ENCODE peak calls at places on chromosomes 11 and 22, in eight cellular contexts. O is A549, N is Calu3, W is heart right ventricle, T is H1, J is RWPE1, Q is nephron progenitor cell, E is colonic mucosa. K is an unnamed sample.

GRCh38 chr11:59144096-59144495 is 1.4 kb downstream of the FAM111A start:
- DNase-seq in O (no peak), N (no peak), W (no peak), T (no peak), J (no peak), Q (no peak), E (no peak), K (no peak)

GRCh38 chr11:45798793-45799441 is 6.0 kb upstream of the SLC35C1 start:
- DNase-seq in O (no peak), N (no peak), W (no peak), T (peak; percentile 39), J (no peak), Q (no peak), E (no peak), K (no peak)

GRCh38 chr11:60672255-60672654 is 27.2 kb upstream of the MS4A8 start:
- DNase-seq in O (no peak), N (no peak), W (no peak), T (no peak), J (no peak), Q (no peak), E (no peak), K (no peak)

GRCh38 chr11:360326-361280 is 8.7 kb upstream of the B4GALNT4 start:
- DNase-seq in O (no peak), N (no peak), W (no peak), T (no peak), J (no peak), Q (no peak), E (no peak), K (no peak)

GRCh38 chr11:14809466-14809865 is 82.6 kb downstream of the CYP2R1 start:
- DNase-seq in O (no peak), N (no peak), W (no peak), T (no peak), J (no peak), Q (no peak), E (no peak), K (no peak)

GRCh38 chr11:132409591-132410375 is 1039.4 kb downstream of the NTM start:
- DNase-seq in O (no peak), N (no peak), W (no peak), T (no peak), J (no peak), Q (no peak), E (no peak), K (no peak)

GRCh38 chr11:11520231-11521015 is 101.4 kb downstream of the GALNT18 start:
- DNase-seq in O (no peak), N (no peak), W (no peak), T (no peak), J (peak; percentile 26), Q (no peak), E (no peak), K (no peak)

GRCh38 chr11:11135820-11136476 is 217.1 kb downstream of the CSNK2A3 start:
- DNase-seq in O (no peak), N (no peak), W (no peak), T (no peak), J (peak; percentile 5), Q (no peak), E (no peak), K (no peak)

GRCh38 chr22:29209624-29209929 is 3.9 kb downstream of the EMID1 start:
- DNase-seq in O (no peak), N (no peak), W (no peak), T (no peak), J (no peak), Q (no peak), E (no peak), K (no peak)

GRCh38 chr11:87666730-87667129 is 508.5 kb downstream of the RAB38 start:
- DNase-seq in O (no peak), N (no peak), W (no peak), T (no peak), J (no peak), Q (no peak), E (no peak), K (no peak)

GRCh38 chr11:69201764-69202370 is 46.1 kb downstream of the SMIM38 start:
- DNase-seq in O (no peak), N (no peak), W (no peak), T (no peak), J (no peak), Q (no peak), E (no peak), K (no peak)

GRCh38 chr11:8636127-8636526 is 42.1 kb upstream of the STK33 start:
- DNase-seq in O (no peak), N (no peak), W (no peak), T (no peak), J (no peak), Q (no peak), E (no peak), K (no peak)
- TF ChIP-seq CTCF in O (no peak), N (no peak), W (no peak), T (no peak), J (no peak), Q (no peak), E (no peak), K (no peak)

GRCh38 chr11:134724779-134725140 is 312.7 kb upstream of the B3GAT1 start:
- DNase-seq in O (no peak), N (no peak), W (no peak), T (no peak), J (no peak), Q (no peak), E (no peak), K (no peak)

GRCh38 chr11:134727636-134728035 is 315.6 kb upstream of the B3GAT1 start:
- DNase-seq in O (no peak), N (no peak), W (no peak), T (no peak), J (no peak), Q (no peak), E (no peak), K (no peak)

GRCh38 chr11:134727204-134727603 is 315.2 kb upstream of the B3GAT1 start:
- DNase-seq in O (no peak), N (no peak), W (no peak), T (no peak), J (no peak), Q (no peak), E (no peak), K (no peak)

GRCh38 chr11:134725211-134725610 is 313.2 kb upstream of the B3GAT1 start:
- DNase-seq in O (no peak), N (no peak), W (no peak), T (no peak), J (no peak), Q (no peak), E (no peak), K (no peak)

GRCh38 chr11:134725939-134726639 is 314.0 kb upstream of the B3GAT1 start:
- DNase-seq in O (peak; percentile 19), N (no peak), W (no peak), T (no peak), J (peak; percentile 49), Q (peak; percentile 33), E (peak; percentile 42), K (no peak)
- TF ChIP-seq CTCF in O (no peak), N (no peak), W (no peak), T (peak; percentile 50), J (no peak), Q (peak; percentile 38), E (no peak), K (no peak)

DNA sequence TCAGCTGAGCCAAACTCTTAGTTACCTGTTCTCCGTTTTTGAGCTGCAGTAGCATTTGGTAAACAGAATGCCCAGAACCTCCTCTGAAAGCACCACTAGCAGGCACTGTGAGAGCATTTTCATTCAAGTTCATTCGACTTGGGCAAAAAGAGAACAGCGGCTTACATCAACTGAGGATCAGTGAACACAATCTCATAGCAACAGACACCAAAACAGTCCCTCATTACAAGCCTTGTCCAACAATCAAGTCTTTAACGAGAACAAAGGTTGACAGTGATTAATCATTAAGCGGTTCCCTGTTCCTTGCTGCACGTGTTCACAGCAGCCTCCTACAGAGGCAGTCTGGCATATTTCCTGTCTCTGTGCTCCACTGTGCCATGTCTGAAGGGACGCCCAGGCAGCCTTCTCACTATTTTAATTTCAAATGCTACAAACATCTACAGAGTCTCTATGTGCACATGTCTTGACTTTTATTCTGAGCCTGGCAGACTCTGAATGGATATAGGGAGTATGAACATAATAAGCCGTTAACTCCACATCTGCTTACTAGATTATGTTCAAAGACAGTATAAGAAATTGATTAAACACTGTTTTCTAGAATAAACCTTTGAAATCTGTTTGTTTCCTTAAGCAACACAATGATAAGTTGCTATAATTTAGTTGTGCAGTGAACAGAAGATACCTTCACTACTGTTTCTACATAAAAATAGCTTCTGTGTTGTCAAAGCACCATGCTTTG is 88.3 kb upstream of the MTMR2 start:
- DNase-seq in O (peak; percentile 87), N (peak; percentile 60), W (peak; percentile 43), T (no peak), J (peak; percentile 8), Q (peak; percentile 24), E (peak; percentile 65), K (peak; percentile 61)
- TF ChIP-seq CTCF in O (peak; percentile 67), N (no peak), W (peak; percentile 33), T (peak; percentile 31), J (no peak), Q (peak; percentile 16), E (peak; percentile 24), K (peak; percentile 65)

GRCh38 chr11:93727985-93728791 is 13.1 kb downstream of the TAF1D start:
- DNase-seq in O (no peak), N (no peak), W (no peak), T (no peak), J (no peak), Q (no peak), E (no peak), K (no peak)
- TF ChIP-seq CTCF in O (no peak), N (no peak), W (no peak), T (no peak), J (no peak), Q (no peak), E (no peak), K (no peak)

DNA sequence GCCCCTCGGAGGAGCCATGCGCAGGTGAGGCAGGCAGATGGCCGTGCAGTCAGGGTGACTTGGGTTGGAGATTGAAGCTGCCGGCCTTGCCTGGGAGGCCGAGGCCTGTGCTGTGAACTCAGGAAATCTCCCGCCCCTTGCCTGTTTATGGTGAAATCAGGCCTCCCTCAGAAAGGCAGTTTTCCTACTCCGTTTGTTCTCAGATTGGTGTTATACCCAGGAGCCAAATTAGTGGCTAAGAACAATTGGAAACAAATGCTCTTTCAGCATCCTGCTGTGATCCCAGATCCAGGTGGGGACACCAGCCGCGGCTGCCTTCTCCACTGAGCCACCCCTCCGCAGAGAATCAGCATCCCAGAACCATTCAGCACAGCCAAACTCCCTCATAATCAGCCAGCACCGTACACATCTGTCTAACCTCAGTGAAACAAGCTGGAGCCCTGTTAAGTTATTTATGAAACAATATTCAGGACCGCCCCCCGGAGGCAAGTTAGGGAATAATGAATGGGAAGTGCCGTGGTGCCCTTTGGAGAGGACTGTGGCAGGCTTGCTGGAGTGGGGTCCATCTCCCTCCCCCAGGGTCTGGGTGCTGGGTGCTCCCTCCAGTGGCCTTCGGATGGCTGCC is 60.0 kb downstream of the PKNOX2 start:
- DNase-seq in O (no peak), N (no peak), W (peak; percentile 54), T (no peak), J (no peak), Q (no peak), E (peak; percentile 23), K (peak; percentile 31)
- TF ChIP-seq CTCF in O (no peak), N (no peak), W (peak; percentile 32), T (peak; percentile 27), J (no peak), Q (peak; percentile 17), E (no peak), K (no peak)

DNA sequence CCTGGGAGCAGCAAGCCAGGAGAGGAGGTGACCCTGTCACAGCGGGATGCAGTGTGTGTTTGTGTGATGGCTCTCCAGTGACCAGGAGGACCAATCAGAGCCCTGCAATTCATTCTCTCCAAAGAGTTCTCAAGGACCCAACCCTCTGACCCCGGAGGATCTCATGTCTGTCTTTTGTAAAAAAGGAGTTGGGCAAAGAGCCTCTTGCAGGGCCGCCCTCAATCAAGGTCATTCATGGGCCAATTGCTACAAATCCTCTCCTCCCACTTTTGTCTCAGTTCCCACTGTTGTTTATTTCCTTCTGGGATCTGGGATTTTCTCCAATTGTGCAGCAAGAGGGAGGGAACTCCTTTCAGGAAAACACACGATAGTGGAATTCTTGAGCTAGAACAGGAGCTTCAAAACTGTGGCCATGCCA is 4.0 kb downstream of the TECTA start:
- DNase-seq in O (no peak), N (no peak), W (peak; percentile 50), T (no peak), J (no peak), Q (no peak), E (peak; percentile 38), K (no peak)
- TF ChIP-seq CTCF in O (no peak), N (no peak), W (no peak), T (no peak), J (no peak), Q (no peak), E (no peak), K (no peak)

K was measured in GM13977.